ENCODE peak calls at places on chromosomes 11 and 22, in nine cellular contexts. R is CD8-positive, alpha-beta T cell; L is heart left ventricle; V is tibial artery; J is left ventricle myocardium inferior; C is OCI-LY7; D is GM12878; S is body of pancreas; O is H9. E is an unnamed sample. For H3K4me1, the result is how much of the 10 kb centered on the place peaks cover.

GRCh38 chr11:124898711-124899110 is 1.0 kb upstream of the ROBO4 start:
- DNase-seq in R (no peak), L (peak), V (peak), J (no peak), C (no peak), D (no peak), S (no peak), O (peak), E (peak)

GRCh38 chr22:36374603-36375024 is 13.2 kb downstream of the MYH9 start:
- DNase-seq in R (peak), L (no peak), V (peak), J (no peak), C (no peak), D (no peak), S (peak), O (no peak), E (no peak)

GRCh38 chr22:35622132-35622913 is 5.2 kb upstream of the MB start:
- DNase-seq in R (no peak), L (peak), V (no peak), J (peak), C (no peak), D (no peak), S (peak), O (peak), E (peak)

GRCh38 chr11:73376803-73377629 is 817 bp downstream of the RELT start:
- DNase-seq in R (peak), L (no peak), V (peak), J (peak), C (peak), D (no peak), S (peak), O (no peak), E (no peak)

GRCh38 chr11:20563871-20564270 is 35.5 kb upstream of the SLC6A5 start:
- DNase-seq in R (no peak), L (no peak), V (no peak), J (no peak), C (no peak), D (no peak), S (no peak), O (no peak), E (no peak)

GRCh38 chr11:120131941-120132644 is 5.8 kb downstream of the TRIM29 start:
- DNase-seq in R (no peak), L (no peak), V (peak), J (peak), C (no peak), D (no peak), S (peak), O (no peak), E (no peak)

GRCh38 chr11:26470992-26471391 is 101.1 kb downstream of the MUC15 start:
- DNase-seq in R (no peak), L (no peak), V (no peak), J (no peak), C (no peak), D (no peak), S (no peak), O (no peak), E (no peak)

GRCh38 chr11:61828629-61829407 is 718 bp downstream of the FADS2 start:
- DNase-seq in R (peak), L (peak), V (peak), J (peak), C (no peak), D (no peak), S (peak), O (peak), E (peak)

GRCh38 chr11:28209906-28210305 is 101.7 kb downstream of the METTL15 start:
- DNase-seq in R (no peak), L (no peak), V (no peak), J (no peak), C (no peak), D (no peak), S (no peak), O (no peak), E (no peak)

GRCh38 chr11:70471254-70471653 is 72.9 kb downstream of the CTTN start:
- DNase-seq in R (no peak), L (no peak), V (no peak), J (no peak), C (peak), D (no peak), S (no peak), O (peak), E (no peak)

GRCh38 chr11:31680770-31681169 is 130.4 kb downstream of the PAX6 start:
- DNase-seq in R (no peak), L (no peak), V (no peak), J (no peak), C (no peak), D (no peak), S (no peak), O (no peak), E (no peak)

GRCh38 chr22:47059701-47060161 is 297.3 kb downstream of the TBC1D22A start:
- DNase-seq in R (no peak), L (no peak), V (no peak), J (no peak), C (peak), D (peak), S (no peak), O (no peak), E (no peak)

GRCh38 chr11:1576825-1577224 is 4.8 kb upstream of the DUSP8 start:
- DNase-seq in R (no peak), L (no peak), V (peak), J (no peak), C (no peak), D (no peak), S (no peak), O (no peak), E (no peak)

GRCh38 chr11:8086001-8086479 is 5.0 kb downstream of the TUB start:
- DNase-seq in R (no peak), L (no peak), V (no peak), J (no peak), C (no peak), D (no peak), S (no peak), O (no peak), E (peak)

GRCh38 chr11:78586452-78587046 is 11.9 kb upstream of the NARS2 start:
- DNase-seq in R (no peak), L (no peak), V (no peak), J (no peak), C (peak), D (no peak), S (no peak), O (no peak), E (no peak)

GRCh38 chr11:121649798-121650197 is 197.0 kb upstream of the SORL1-AS1 start:
- DNase-seq in R (no peak), L (no peak), V (no peak), J (no peak), C (no peak), D (no peak), S (no peak), O (no peak), E (no peak)
- H3K4me1 ChIP-seq in R (under half), L (under half), V (under half), J (under half), C (under half), D (under half), S (under half), O (under half), E (under half)

GRCh38 chr11:65426839-65427690 is 4.5 kb downstream of the NEAT1 start:
- DNase-seq in R (peak), L (no peak), V (peak), J (peak), C (peak), D (no peak), S (peak), O (peak), E (no peak)

GRCh38 chr11:65424200-65425104 is 1.9 kb downstream of the NEAT1 start:
- DNase-seq in R (peak), L (no peak), V (peak), J (peak), C (peak), D (no peak), S (peak), O (no peak), E (peak)

GRCh38 chr11:65423516-65424199 is 1.1 kb downstream of the NEAT1 start:
- DNase-seq in R (peak), L (no peak), V (peak), J (peak), C (peak), D (no peak), S (peak), O (no peak), E (peak)

GRCh38 chr11:65425971-65426838 is 3.6 kb downstream of the NEAT1 start:
- DNase-seq in R (no peak), L (no peak), V (no peak), J (no peak), C (peak), D (no peak), S (peak), O (no peak), E (no peak)

DNA sequence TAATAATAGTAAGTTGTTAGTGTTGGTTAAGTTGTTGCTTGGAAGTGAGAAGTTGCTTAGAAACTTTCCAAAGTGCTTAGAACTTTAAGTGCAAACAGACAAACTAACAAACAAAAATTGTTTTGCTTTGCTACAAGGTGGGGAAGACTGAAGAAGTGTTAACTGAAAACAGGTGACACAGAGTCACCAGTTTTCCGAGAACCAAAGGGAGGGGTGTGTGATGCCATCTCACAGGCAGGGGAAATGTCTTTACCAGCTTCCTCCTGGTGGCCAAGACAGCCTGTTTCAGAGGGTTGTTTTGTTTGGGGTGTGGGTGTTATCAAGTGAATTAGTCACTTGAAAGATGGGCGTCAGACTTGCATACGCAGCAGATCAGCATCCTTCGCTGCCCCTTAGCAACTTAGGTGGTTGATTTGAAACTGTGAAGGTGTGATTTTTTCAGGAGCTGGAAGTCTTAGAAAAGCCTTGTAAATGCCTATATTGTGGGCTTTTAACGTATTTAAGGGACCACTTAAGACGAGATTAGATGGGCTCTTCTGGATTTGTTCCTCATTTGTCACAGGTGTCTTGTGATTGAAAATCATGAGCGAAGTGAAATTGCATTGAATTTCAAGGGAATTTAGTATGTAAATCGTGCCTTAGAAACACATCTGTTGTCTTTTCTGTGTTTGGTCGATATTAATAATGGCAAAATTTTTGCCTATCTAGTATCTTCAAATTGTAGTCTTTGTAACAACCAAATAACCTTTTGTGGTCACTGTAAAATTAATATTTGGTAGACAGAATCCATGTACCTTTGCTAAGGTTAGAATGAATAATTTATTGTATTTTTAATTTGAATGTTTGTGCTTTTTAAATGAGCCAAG is 2.7 kb downstream of the NEAT1 start:
- DNase-seq in R (peak), L (no peak), V (peak), J (peak), C (peak), D (no peak), S (peak), O (peak), E (peak)
- TF ChIP-seq CTCF in R (no peak), L (no peak), V (peak), J (peak), C (peak), D (peak), S (no peak), O (peak), E (no peak)

GRCh38 chr11:65574147-65574962 is 1.5 kb upstream of the EHBP1L1 start:
- DNase-seq in R (peak), L (peak), V (peak), J (peak), C (peak), D (peak), S (peak), O (peak), E (peak)
- H3K4me1 ChIP-seq in R (half or more), L (half or more), V (under half), J (half or more), C (half or more), D (under half), S (half or more), O (under half), E (under half)

DNA sequence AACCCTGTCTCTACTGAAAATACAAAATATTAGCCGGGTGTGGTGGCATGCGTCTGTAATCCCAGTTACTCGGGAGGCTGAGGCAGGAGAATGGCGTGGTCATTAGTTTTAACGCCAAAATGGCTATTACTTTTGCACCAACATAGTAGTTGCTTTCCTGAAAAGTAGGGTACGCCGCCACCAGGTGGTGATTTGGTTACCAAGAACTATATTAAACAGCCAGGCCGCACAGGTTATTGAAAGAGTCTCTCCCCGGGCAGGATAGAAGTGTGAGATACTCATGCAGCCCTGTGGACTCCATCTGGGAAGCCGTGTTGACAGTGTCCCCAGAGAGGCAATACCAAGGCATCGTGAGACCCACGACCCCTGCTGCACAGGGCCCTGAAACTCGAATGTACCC is 24.6 kb upstream of the LRRC32 start:
- DNase-seq in R (no peak), L (no peak), V (no peak), J (no peak), C (peak), D (no peak), S (no peak), O (no peak), E (no peak)
- TF ChIP-seq CTCF in R (no peak), L (no peak), V (no peak), J (no peak), C (peak), D (no peak), S (no peak), O (peak), E (no peak)

DNA sequence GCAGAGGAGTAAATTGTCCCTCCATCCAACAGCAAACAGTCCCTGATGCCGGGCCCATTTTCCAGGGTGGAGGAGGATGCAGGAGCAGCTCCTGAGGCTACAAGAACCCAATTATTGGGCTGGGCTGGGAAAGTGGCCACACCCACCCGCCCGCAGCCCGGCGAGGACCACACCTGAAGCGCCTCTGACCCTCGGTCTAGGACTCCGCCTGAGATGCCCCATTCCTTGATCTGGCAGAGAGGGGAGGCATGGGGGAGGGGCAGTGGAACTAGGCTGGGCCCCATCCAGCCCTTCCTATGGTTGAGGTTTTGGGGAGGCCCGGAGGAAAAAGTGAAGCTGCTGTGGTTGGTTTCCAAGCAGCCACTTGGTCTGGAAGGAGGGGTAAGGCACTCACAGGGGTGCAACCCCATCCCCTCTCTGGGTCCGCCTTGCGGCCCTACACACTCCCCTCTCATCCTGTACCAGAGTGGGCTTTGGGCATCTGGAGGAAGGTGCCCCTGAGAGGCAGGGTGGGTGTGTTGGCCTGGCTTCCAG is 2.4 kb upstream of the LGALS1 start:
- DNase-seq in R (no peak), L (no peak), V (no peak), J (no peak), C (no peak), D (no peak), S (no peak), O (no peak), E (no peak)
- H3K4me1 ChIP-seq in R (under half), L (under half), V (under half), J (half or more), C (under half), D (under half), S (under half), O (under half), E (under half)

DNA sequence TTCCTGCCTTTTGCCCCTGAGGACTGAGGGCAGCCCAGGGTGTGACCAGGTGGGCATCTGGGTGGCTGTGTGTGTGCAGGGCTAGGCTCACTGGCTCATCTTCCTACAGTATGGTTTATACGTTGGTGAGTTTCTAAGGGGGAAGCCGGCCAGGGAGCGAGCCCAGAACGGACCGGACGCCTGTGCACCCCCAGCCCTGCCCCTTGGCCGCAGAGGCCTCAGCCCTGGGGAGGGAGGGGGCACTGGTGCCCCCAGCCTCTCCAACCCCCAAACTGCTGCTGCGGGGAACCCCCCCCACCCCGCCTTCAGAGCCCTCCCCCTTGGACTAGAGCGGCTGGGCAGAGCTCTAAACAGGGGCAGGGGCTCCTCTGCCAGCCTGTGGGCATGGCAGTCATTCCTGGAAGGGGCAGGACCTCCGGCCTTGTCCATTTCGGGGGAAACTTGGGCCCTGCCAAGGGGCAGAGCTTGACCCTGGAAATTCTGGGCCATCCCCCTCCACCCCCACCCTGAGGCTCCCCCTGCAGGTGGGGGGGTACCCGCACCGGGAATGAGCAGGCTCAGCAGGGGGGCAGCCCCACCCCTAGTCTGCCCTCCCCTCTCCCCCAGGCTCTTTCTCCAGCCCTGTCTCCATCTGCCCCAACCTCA is 5.4 kb downstream of the YIF1A start:
- DNase-seq in R (no peak), L (no peak), V (no peak), J (no peak), C (no peak), D (no peak), S (no peak), O (no peak), E (no peak)
- TF ChIP-seq CTCF in R (no peak), L (no peak), V (no peak), J (no peak), C (peak), D (no peak), S (no peak), O (peak), E (no peak)

DNA sequence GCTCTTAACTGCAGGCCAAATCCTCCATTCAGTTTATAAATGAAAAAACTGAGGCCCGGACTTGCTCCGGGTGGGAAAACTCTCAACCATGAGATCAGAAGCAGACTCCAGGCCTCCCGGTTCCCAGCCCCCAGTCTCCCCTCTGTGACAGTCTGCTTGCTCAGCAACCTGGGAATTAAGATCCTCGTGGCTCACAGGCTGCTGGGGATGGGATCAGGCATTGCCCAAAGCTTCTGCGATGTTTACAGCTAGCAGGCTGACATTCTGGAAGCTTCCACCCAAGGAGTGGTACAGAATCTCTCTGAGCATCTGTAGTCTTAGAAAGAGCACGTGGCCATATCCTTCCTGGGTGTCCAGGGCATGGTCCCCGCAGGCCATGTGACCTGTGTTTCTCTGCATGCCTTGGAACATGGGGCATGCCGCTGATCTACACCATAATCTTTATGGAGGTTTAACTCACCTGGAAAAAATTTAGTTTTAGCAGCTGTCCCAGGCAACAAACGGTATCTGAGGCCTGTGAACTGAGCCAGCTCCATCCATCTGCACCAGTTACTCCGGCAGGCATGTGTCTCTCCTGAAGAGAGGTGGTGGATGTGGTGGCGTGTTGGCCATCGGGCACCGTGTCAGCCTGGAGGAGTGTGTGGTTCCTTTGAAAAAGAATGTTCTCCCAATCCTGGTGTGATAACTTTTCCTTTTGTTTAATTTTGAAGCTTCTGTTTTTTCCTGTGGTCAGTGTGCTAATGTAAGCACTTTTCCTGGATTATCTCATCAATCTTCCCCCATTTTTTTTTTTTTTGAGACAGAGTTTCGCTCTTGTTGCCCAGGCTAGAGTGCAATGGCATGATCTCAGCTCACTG is 7.9 kb downstream of the FBLN1 start:
- DNase-seq in R (no peak), L (no peak), V (peak), J (no peak), C (no peak), D (no peak), S (no peak), O (no peak), E (no peak)
- H3K4me1 ChIP-seq in R (under half), L (under half), V (under half), J (half or more), C (under half), D (under half), S (under half), O (under half), E (under half)

DNA sequence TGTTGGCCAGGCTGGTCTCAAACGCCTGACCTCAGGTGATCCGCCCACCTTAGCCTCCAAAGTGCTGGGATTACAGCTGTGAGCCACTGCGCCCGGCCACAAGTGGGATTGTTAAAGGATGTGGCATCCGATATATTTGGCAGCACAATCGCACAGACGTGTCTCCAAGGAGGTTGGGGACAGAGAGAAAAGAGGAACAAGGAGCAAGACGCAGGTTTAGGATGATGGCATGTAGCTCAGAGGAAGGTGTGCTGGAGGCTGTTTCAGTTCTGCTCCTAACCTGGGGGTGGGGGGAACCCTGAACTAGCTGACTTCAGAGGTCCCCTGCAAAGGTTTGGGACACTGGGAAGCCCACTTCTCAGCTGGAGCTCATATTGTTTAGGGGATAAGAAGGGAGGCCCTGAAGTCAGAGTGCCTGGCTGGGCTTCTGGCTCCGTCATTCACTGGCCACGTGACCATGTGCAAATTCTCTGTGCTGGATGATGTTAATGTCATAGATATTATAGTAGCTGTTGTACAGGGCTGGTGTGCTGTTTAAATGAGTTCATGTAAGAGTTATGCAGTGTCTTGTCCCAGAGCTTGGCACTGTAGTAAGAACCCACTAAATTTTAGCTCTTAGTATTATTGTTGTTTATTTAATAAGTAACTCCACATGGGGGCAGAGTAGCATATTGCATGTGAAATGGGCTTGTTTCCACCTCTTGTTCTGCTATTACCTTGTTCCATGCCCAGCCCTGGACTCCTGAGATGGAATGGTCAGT is 129.7 kb downstream of the ST3GAL4 start:
- DNase-seq in R (no peak), L (no peak), V (no peak), J (no peak), C (peak), D (no peak), S (no peak), O (no peak), E (no peak)
- TF ChIP-seq CTCF in R (no peak), L (no peak), V (no peak), J (no peak), C (peak), D (peak), S (no peak), O (no peak), E (no peak)